ENCODE peak calls at places on chromosomes 2 and 18, in eight cellular contexts. M is right lobe of liver, B is heart left ventricle, K is prostate gland, A is GM23248, C is GM23338, R is tibial artery, L is thyroid gland. V is an unnamed sample. For H3K4me1, the result is how much of the 10 kb centered on the place peaks cover.

GRCh38 chr2:43943809-43944452 is 51.9 kb downstream of the LRPPRC start:
- DNase-seq in M (no peak), B (no peak), K (no peak), A (no peak), C (no peak), R (no peak), L (no peak), V (no peak)

GRCh38 chr2:216348909-216349308 is 23.4 kb downstream of the MARCHF4 start:
- DNase-seq in M (no peak), B (no peak), K (no peak), A (peak), C (no peak), R (no peak), L (no peak), V (no peak)

GRCh38 chr2:184564092-184564491 is 34.2 kb upstream of the ZNF804A start:
- DNase-seq in M (no peak), B (no peak), K (no peak), A (no peak), C (no peak), R (no peak), L (no peak), V (no peak)

GRCh38 chr2:227655454-227655853 is 11.2 kb upstream of the SCYGR5 start:
- DNase-seq in M (no peak), B (no peak), K (no peak), A (peak), C (no peak), R (peak), L (no peak), V (no peak)

GRCh38 chr18:2910261-2910660 is 63.5 kb downstream of the EMILIN2 start:
- DNase-seq in M (no peak), B (no peak), K (no peak), A (no peak), C (no peak), R (no peak), L (no peak), V (no peak)

GRCh38 chr2:227759411-227760113 is 13.9 kb downstream of the SCYGR8 start:
- DNase-seq in M (no peak), B (no peak), K (no peak), A (no peak), C (peak), R (no peak), L (peak), V (no peak)

GRCh38 chr2:190627881-190628412 is 20.9 kb upstream of the NAB1 start:
- DNase-seq in M (no peak), B (peak), K (no peak), A (peak), C (peak), R (no peak), L (peak), V (no peak)

GRCh38 chr2:106885981-106886915 is at the start of gene ST6GAL2:
- DNase-seq in M (no peak), B (no peak), K (no peak), A (peak), C (peak), R (peak), L (peak), V (no peak)

GRCh38 chr2:153557211-153557610 is 78.6 kb upstream of the RPRM start:
- DNase-seq in M (no peak), B (no peak), K (no peak), A (no peak), C (no peak), R (no peak), L (no peak), V (no peak)

GRCh38 chr2:108115868-108116267 is 123.9 kb upstream of the SULT1C3 start:
- DNase-seq in M (no peak), B (no peak), K (no peak), A (no peak), C (peak), R (no peak), L (no peak), V (no peak)

GRCh38 chr2:206527153-206527552 is 83.8 kb downstream of the ADAM23 start:
- DNase-seq in M (no peak), B (no peak), K (no peak), A (no peak), C (no peak), R (no peak), L (no peak), V (no peak)

GRCh38 chr2:42566837-42567251 is 1.6 kb upstream of the MTA3 start:
- DNase-seq in M (no peak), B (no peak), K (no peak), A (peak), C (no peak), R (no peak), L (no peak), V (no peak)

GRCh38 chr18:463442-464310 is 36.8 kb downstream of the COLEC12 start:
- DNase-seq in M (no peak), B (no peak), K (no peak), A (peak), C (peak), R (peak), L (no peak), V (peak)

GRCh38 chr2:122032264-122032645 is 276.8 kb downstream of the TSN start:
- DNase-seq in M (no peak), B (no peak), K (no peak), A (no peak), C (no peak), R (no peak), L (no peak), V (no peak)

GRCh38 chr2:46803911-46804670 is 111.5 kb downstream of the MCFD2 start:
- DNase-seq in M (no peak), B (no peak), K (peak), A (peak), C (no peak), R (no peak), L (no peak), V (no peak)

GRCh38 chr2:64652231-64653173 is 1.2 kb downstream of the SERTAD2 start:
- DNase-seq in M (peak), B (no peak), K (peak), A (peak), C (peak), R (peak), L (peak), V (peak)

GRCh38 chr18:72738136-72738535 is 129.7 kb downstream of the NETO1 start:
- DNase-seq in M (no peak), B (no peak), K (no peak), A (no peak), C (no peak), R (no peak), L (no peak), V (no peak)

GRCh38 chr2:26555246-26556133 is 77.6 kb upstream of the OTOF start:
- DNase-seq in M (peak), B (no peak), K (no peak), A (peak), C (peak), R (no peak), L (no peak), V (no peak)

GRCh38 chr2:180507028-180507427 is 473.4 kb upstream of the UBE2E3 start:
- DNase-seq in M (no peak), B (no peak), K (no peak), A (peak), C (no peak), R (no peak), L (no peak), V (no peak)

GRCh38 chr18:47141289-47141688 is 9.0 kb downstream of the HDHD2 start:
- DNase-seq in M (no peak), B (no peak), K (no peak), A (no peak), C (no peak), R (no peak), L (no peak), V (no peak)

GRCh38 chr2:73089270-73090030 is 17.9 kb upstream of the SFXN5 start:
- DNase-seq in M (no peak), B (peak), K (no peak), A (peak), C (no peak), R (peak), L (no peak), V (peak)

GRCh38 chr18:41829648-41830516 is 125.2 kb upstream of the PIK3C3 start:
- DNase-seq in M (no peak), B (no peak), K (no peak), A (no peak), C (no peak), R (no peak), L (no peak), V (no peak)

GRCh38 chr18:54822872-54823845 is 5.1 kb upstream of the RAB27B start:
- DNase-seq in M (no peak), B (no peak), K (no peak), A (peak), C (no peak), R (no peak), L (no peak), V (no peak)

GRCh38 chr2:75429036-75429435 is 131.7 kb downstream of the EVA1A start:
- DNase-seq in M (no peak), B (no peak), K (no peak), A (no peak), C (no peak), R (no peak), L (peak), V (no peak)

GRCh38 chr2:129758461-129759185 is 220.8 kb upstream of the RAB6C start:
- DNase-seq in M (no peak), B (no peak), K (no peak), A (peak), C (peak), R (peak), L (no peak), V (peak)

GRCh38 chr2:42009657-42010580 is 37.9 kb upstream of the PKDCC start:
- DNase-seq in M (no peak), B (no peak), K (no peak), A (peak), C (no peak), R (no peak), L (peak), V (no peak)

GRCh38 chr2:110674620-110675555 is 3.0 kb downstream of the BUB1 start:
- DNase-seq in M (no peak), B (no peak), K (no peak), A (peak), C (peak), R (no peak), L (peak), V (peak)

GRCh38 chr2:7356909-7357584 is 439.8 kb downstream of the RNF144A start:
- DNase-seq in M (peak), B (no peak), K (no peak), A (no peak), C (no peak), R (no peak), L (no peak), V (no peak)

GRCh38 chr2:33275689-33276444 is 200.6 kb upstream of the RASGRP3 start:
- DNase-seq in M (no peak), B (peak), K (no peak), A (peak), C (no peak), R (peak), L (no peak), V (no peak)

GRCh38 chr18:79523221-79523737 is 127.5 kb downstream of the NFATC1 start:
- DNase-seq in M (peak), B (no peak), K (no peak), A (no peak), C (no peak), R (no peak), L (no peak), V (peak)

GRCh38 chr2:52877703-52878102 is 889.9 kb upstream of the CHAC2 start:
- DNase-seq in M (no peak), B (no peak), K (no peak), A (no peak), C (no peak), R (no peak), L (no peak), V (no peak)

GRCh38 chr2:217530399-217531100 is 472.2 kb downstream of the TNS1 start:
- DNase-seq in M (peak), B (peak), K (no peak), A (no peak), C (no peak), R (no peak), L (no peak), V (no peak)

GRCh38 chr2:236240228-236240990 is 23.8 kb downstream of the ASB18 start:
- DNase-seq in M (no peak), B (peak), K (no peak), A (no peak), C (peak), R (no peak), L (no peak), V (no peak)
- H3K27ac ChIP-seq in M (no peak), B (peak), K (no peak), A (no peak), C (no peak), R (peak), L (no peak), V (no peak)

GRCh38 chr18:13895505-13896033 is 19.8 kb downstream of the MC2R start:
- DNase-seq in M (no peak), B (no peak), K (no peak), A (no peak), C (peak), R (no peak), L (no peak), V (no peak)

GRCh38 chr18:13890962-13891361 is 24.4 kb downstream of the MC2R start:
- DNase-seq in M (no peak), B (no peak), K (no peak), A (no peak), C (no peak), R (no peak), L (no peak), V (no peak)

GRCh38 chr18:13892098-13892497 is 23.2 kb downstream of the MC2R start:
- DNase-seq in M (no peak), B (no peak), K (no peak), A (no peak), C (no peak), R (no peak), L (no peak), V (no peak)

GRCh38 chr18:13889661-13890060 is 25.7 kb downstream of the MC2R start:
- DNase-seq in M (no peak), B (no peak), K (no peak), A (peak), C (no peak), R (no peak), L (no peak), V (no peak)

GRCh38 chr18:13893418-13893760 is 21.9 kb downstream of the MC2R start:
- DNase-seq in M (no peak), B (no peak), K (no peak), A (no peak), C (no peak), R (no peak), L (no peak), V (no peak)
- H3K4me1 ChIP-seq in M (under half), B (under half), K (under half), A (under half), C (under half), R (under half), L (under half), V (under half)

GRCh38 chr2:224723606-224724217 is 7.5 kb upstream of the CCDC195 start:
- DNase-seq in M (no peak), B (no peak), K (no peak), A (peak), C (no peak), R (no peak), L (no peak), V (no peak)
- H3K27ac ChIP-seq in M (no peak), B (no peak), K (no peak), A (peak), C (no peak), R (no peak), L (no peak), V (no peak)

GRCh38 chr18:48992791-48993555 is 42.2 kb upstream of the SMAD7 start:
- DNase-seq in M (no peak), B (no peak), K (no peak), A (no peak), C (no peak), R (peak), L (no peak), V (peak)
- H3K4me1 ChIP-seq in M (under half), B (half or more), K (under half), A (under half), C (under half), R (half or more), L (under half), V (under half)